ENCODE peak calls at places on chromosomes 7 and 10, in four cellular contexts. One of them, this sample, is unnamed.

GRCh38 chr10:121732676-121733445 is 134.6 kb upstream of the FGFR2 start:
- DNase-seq in stomach: no peak
- DNase-seq in AG09309: no peak
- DNase-seq in GM13977: no peak
- DNase-seq in this sample: no peak

GRCh38 chr10:49072166-49072885 is 43.0 kb downstream of the VSTM4 start:
- DNase-seq in stomach: no peak
- DNase-seq in AG09309: no peak
- DNase-seq in GM13977: no peak
- DNase-seq in this sample: no peak

GRCh38 chr10:22475857-22476600 is 130.7 kb downstream of the SPAG6 start:
- DNase-seq in stomach: no peak
- DNase-seq in AG09309: no peak
- DNase-seq in GM13977: peak
- DNase-seq in this sample: no peak

GRCh38 chr10:87850742-87851205 is 12.6 kb downstream of the KLLN start:
- DNase-seq in stomach: peak
- DNase-seq in AG09309: no peak
- DNase-seq in GM13977: no peak
- DNase-seq in this sample: no peak

GRCh38 chr7:54995166-54995565 is 23.7 kb upstream of the EGFR start:
- DNase-seq in stomach: no peak
- DNase-seq in AG09309: no peak
- DNase-seq in GM13977: no peak
- DNase-seq in this sample: no peak

GRCh38 chr10:3955954-3956617 is 171.1 kb upstream of the KLF6 start:
- DNase-seq in stomach: no peak
- DNase-seq in AG09309: no peak
- DNase-seq in GM13977: no peak
- DNase-seq in this sample: no peak

GRCh38 chr10:102960158-102960557 is 42.1 kb downstream of the CNNM2 start:
- DNase-seq in stomach: no peak
- DNase-seq in AG09309: no peak
- DNase-seq in GM13977: no peak
- DNase-seq in this sample: no peak

GRCh38 chr7:29859491-29860180 is 53.3 kb downstream of the WIPF3 start:
- DNase-seq in stomach: no peak
- DNase-seq in AG09309: no peak
- DNase-seq in GM13977: no peak
- DNase-seq in this sample: no peak

GRCh38 chr7:45174966-45175765 is 17.6 kb downstream of the RAMP3 start:
- DNase-seq in stomach: no peak
- DNase-seq in AG09309: no peak
- DNase-seq in GM13977: no peak
- DNase-seq in this sample: no peak

GRCh38 chr7:138359891-138360582 is 100.0 kb upstream of the TRIM24 start:
- DNase-seq in stomach: no peak
- DNase-seq in AG09309: no peak
- DNase-seq in GM13977: no peak
- DNase-seq in this sample: no peak

GRCh38 chr7:50560865-50561351 is 4.3 kb downstream of the DDC start:
- DNase-seq in stomach: no peak
- DNase-seq in AG09309: no peak
- DNase-seq in GM13977: no peak
- DNase-seq in this sample: no peak

GRCh38 chr7:87451187-87451586 is 24.3 kb downstream of the ABCB4 start:
- DNase-seq in stomach: no peak
- DNase-seq in AG09309: no peak
- DNase-seq in GM13977: no peak
- DNase-seq in this sample: no peak

GRCh38 chr7:46150721-46151120 is 229.6 kb upstream of the IGFBP3 start:
- DNase-seq in stomach: no peak
- DNase-seq in AG09309: no peak
- DNase-seq in GM13977: no peak
- DNase-seq in this sample: no peak

GRCh38 chr10:104321716-104322415 is 16.4 kb downstream of the ITPRIP start:
- DNase-seq in stomach: no peak
- DNase-seq in AG09309: no peak
- DNase-seq in GM13977: no peak
- DNase-seq in this sample: no peak

GRCh38 chr7:69738396-69738889 is 140.2 kb downstream of the AUTS2 start:
- DNase-seq in stomach: no peak
- DNase-seq in AG09309: no peak
- DNase-seq in GM13977: peak
- DNase-seq in this sample: peak

GRCh38 chr7:128236924-128237586 is 4.0 kb upstream of the LEP start:
- DNase-seq in stomach: no peak
- DNase-seq in AG09309: peak
- DNase-seq in GM13977: no peak
- DNase-seq in this sample: peak

GRCh38 chr10:33132626-33133025 is 174.6 kb upstream of the ITGB1 start:
- DNase-seq in stomach: no peak
- DNase-seq in AG09309: no peak
- DNase-seq in GM13977: no peak
- DNase-seq in this sample: no peak

GRCh38 chr7:143305423-143306070 is 10.4 kb upstream of the CLCN1 start:
- DNase-seq in stomach: peak
- DNase-seq in AG09309: no peak
- DNase-seq in GM13977: peak
- DNase-seq in this sample: no peak

GRCh38 chr10:29583674-29584073 is 51.1 kb downstream of the SVIL start:
- DNase-seq in stomach: no peak
- DNase-seq in AG09309: no peak
- DNase-seq in GM13977: no peak
- DNase-seq in this sample: no peak

GRCh38 chr7:148854975-148855374 is 29.1 kb downstream of the EZH2 start:
- DNase-seq in stomach: no peak
- DNase-seq in AG09309: no peak
- DNase-seq in GM13977: no peak
- DNase-seq in this sample: no peak

GRCh38 chr10:70549962-70550845 is 52.3 kb downstream of the PRF1 start:
- DNase-seq in stomach: peak
- DNase-seq in AG09309: no peak
- DNase-seq in GM13977: peak
- DNase-seq in this sample: peak

GRCh38 chr10:132961-133898 is 2.0 kb upstream of the ZMYND11 start:
- DNase-seq in stomach: no peak
- DNase-seq in AG09309: no peak
- DNase-seq in GM13977: no peak
- DNase-seq in this sample: no peak

GRCh38 chr7:149717481-149717880 is 55.9 kb downstream of the ZNF467 start:
- DNase-seq in stomach: no peak
- DNase-seq in AG09309: no peak
- DNase-seq in GM13977: no peak
- DNase-seq in this sample: no peak

GRCh38 chr7:74002474-74003017 is 25.4 kb upstream of the ELN start:
- DNase-seq in stomach: peak
- DNase-seq in AG09309: peak
- DNase-seq in GM13977: no peak
- DNase-seq in this sample: no peak

GRCh38 chr7:29563590-29564454 is at the start of gene PRR15:
- DNase-seq in stomach: peak
- DNase-seq in AG09309: no peak
- DNase-seq in GM13977: peak
- DNase-seq in this sample: no peak

GRCh38 chr7:30932562-30932961 is 20.9 kb downstream of the AQP1 start:
- DNase-seq in stomach: no peak
- DNase-seq in AG09309: no peak
- DNase-seq in GM13977: no peak
- DNase-seq in this sample: no peak

GRCh38 chr7:76346097-76346496 is 12.7 kb downstream of the YWHAG start:
- DNase-seq in stomach: peak
- DNase-seq in AG09309: no peak
- DNase-seq in GM13977: no peak
- DNase-seq in this sample: no peak

GRCh38 chr7:56045796-56046195 is 5.4 kb downstream of the PSPH start:
- DNase-seq in stomach: no peak
- DNase-seq in AG09309: no peak
- DNase-seq in GM13977: no peak
- DNase-seq in this sample: no peak

GRCh38 chr7:4085937-4086691 is 596.0 kb upstream of the FOXK1 start:
- DNase-seq in stomach: no peak
- DNase-seq in AG09309: no peak
- DNase-seq in GM13977: no peak
- DNase-seq in this sample: no peak

GRCh38 chr7:116426428-116427156 is 72.9 kb upstream of the CAV2 start:
- DNase-seq in stomach: peak
- DNase-seq in AG09309: peak
- DNase-seq in GM13977: no peak
- DNase-seq in this sample: no peak